ENCODE peak calls at places on chromosomes 1 and 21, in five cellular contexts. F is CD8-positive, alpha-beta memory T cell; K is ovary; D is right atrium auricular region; V is left ventricle myocardium inferior. B is an unnamed sample.
A peak's percentile ranks its signal among the peaks of the same experiment; 100 is the strongest.

GRCh38 chr1:82059931-82060330 is 259.2 kb downstream of the ADGRL2 start:
- DNase-seq in F (no peak), V (no peak), K (no peak), D (no peak), B (no peak)

GRCh38 chr1:244651956-244652698 is 799 bp upstream of the DESI2 start:
- DNase-seq in K (no peak), F (no peak), D (no peak), V (no peak), B (no peak)

GRCh38 chr1:6241887-6242740 is 1.9 kb upstream of the HES3 start:
- DNase-seq in F (no peak), V (no peak), D (no peak), K (peak; percentile 72), B (no peak)

GRCh38 chr21:34885125-34885524 is 164.0 kb downstream of the RUNX1 start:
- DNase-seq in V (no peak), K (no peak), F (no peak), D (no peak), B (no peak)

GRCh38 chr1:52264530-52265115 is 101.4 kb downstream of the CC2D1B start:
- DNase-seq in V (no peak), D (no peak), F (no peak), K (no peak), B (no peak)

GRCh38 chr1:200248541-200248940 is 161.3 kb downstream of the ZNF281 start:
- DNase-seq in F (no peak), K (no peak), V (no peak), D (no peak), B (no peak)

GRCh38 chr1:54949971-54950360 is 30.5 kb upstream of the TMEM61 start:
- DNase-seq in F (no peak), V (no peak), K (no peak), D (no peak), B (no peak)

GRCh38 chr1:64515427-64515826 is 45.5 kb downstream of the CACHD1 start:
- DNase-seq in V (peak; percentile 42), F (no peak), K (peak; percentile 48), D (peak; percentile 67), B (peak; percentile 55)

GRCh38 chr1:209427811-209428210 is 155.7 kb upstream of the CAMK1G start:
- DNase-seq in K (no peak), F (no peak), V (no peak), D (no peak), B (no peak)

GRCh38 chr1:209427277-209427676 is 156.2 kb upstream of the CAMK1G start:
- DNase-seq in F (no peak), V (no peak), D (no peak), K (no peak), B (no peak)

GRCh38 chr1:209425959-209426358 is 157.6 kb upstream of the CAMK1G start:
- DNase-seq in D (no peak), F (no peak), K (no peak), V (no peak), B (no peak)

GRCh38 chr1:209430107-209430506 is 153.4 kb upstream of the CAMK1G start:
- DNase-seq in F (no peak), K (no peak), V (no peak), D (no peak), B (no peak)

DNA sequence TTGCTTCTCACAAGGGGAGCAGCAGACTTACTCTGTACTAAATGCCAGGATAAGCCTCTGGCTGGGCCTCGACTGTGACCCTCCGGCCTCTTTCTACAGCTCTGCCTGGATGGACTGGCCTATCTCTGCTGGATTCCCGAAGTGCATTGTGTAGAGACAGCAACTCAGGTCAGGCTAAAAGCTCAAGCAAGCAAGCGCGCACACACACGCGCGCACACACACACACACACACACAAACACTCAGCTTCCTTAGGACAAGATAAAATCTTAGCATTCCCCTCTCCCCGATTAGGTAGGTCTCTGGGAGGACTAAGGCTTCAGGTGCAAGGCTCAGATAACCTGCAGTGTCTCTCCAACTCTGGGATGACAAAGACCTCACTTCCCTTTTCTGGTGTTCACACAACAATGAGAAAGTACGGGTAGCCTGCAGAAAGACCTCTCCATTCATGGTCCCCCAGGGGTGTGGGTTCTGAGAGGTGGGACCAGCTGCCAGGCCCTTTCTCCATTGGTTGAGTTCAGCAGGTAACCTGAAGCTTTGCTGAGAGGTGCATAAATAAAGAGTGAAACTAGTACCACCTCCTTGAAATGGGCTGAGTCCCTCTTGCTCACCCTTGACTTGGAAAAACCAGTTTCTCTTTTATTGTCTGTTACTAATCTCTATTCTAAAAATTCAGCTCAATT is 155.1 kb upstream of the CAMK1G start:
- DNase-seq in F (no peak), K (no peak), V (no peak), D (no peak), B (no peak)
- H3K4me3 ChIP-seq in F (no peak overlapping the region), K (no peak overlapping the region), V (no peak overlapping the region), D (no peak overlapping the region), B (no peak overlapping the region)

GRCh38 chr1:171590022-171590421 is 32.0 kb upstream of the MYOCOS start:
- DNase-seq in D (no peak), F (no peak), K (no peak), V (no peak), B (no peak)
- H3K36me3 ChIP-seq in D (peaks cover 72% of the 10 kb centered on the region), F (peaks cover 61% of the 10 kb centered on the region), K (no peaks in the 10 kb centered on the region), V (peaks cover 89% of the 10 kb centered on the region), B (peaks cover 10% of the 10 kb centered on the region)

DNA sequence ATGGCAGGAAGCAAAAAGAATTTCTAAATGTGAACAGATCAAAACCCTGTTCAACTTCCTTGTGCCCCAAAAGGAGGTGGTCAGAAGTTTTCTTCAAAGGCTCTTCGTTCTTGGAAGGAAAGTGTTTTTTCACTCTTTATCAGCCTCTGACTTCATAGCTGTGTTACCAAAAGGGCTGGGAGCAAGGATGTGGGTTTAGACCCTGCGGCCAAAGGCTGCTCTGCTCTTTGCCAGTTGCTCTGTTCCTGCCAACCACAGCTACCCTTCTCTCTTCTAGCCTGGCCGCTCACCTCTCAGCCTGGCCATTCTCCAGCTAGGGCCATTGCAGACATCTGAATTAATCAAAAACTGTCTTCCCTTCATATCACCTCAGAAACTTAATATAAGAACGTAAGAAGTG is 53.8 kb downstream of the PTGER3 start:
- DNase-seq in K (no peak), V (no peak), F (no peak), D (no peak), B (no peak)
- H3K4me1 ChIP-seq in K (no peaks in the 10 kb centered on the region), V (no peaks in the 10 kb centered on the region), F (no peaks in the 10 kb centered on the region), D (no peaks in the 10 kb centered on the region), B (peaks cover 13% of the 10 kb centered on the region)

DNA sequence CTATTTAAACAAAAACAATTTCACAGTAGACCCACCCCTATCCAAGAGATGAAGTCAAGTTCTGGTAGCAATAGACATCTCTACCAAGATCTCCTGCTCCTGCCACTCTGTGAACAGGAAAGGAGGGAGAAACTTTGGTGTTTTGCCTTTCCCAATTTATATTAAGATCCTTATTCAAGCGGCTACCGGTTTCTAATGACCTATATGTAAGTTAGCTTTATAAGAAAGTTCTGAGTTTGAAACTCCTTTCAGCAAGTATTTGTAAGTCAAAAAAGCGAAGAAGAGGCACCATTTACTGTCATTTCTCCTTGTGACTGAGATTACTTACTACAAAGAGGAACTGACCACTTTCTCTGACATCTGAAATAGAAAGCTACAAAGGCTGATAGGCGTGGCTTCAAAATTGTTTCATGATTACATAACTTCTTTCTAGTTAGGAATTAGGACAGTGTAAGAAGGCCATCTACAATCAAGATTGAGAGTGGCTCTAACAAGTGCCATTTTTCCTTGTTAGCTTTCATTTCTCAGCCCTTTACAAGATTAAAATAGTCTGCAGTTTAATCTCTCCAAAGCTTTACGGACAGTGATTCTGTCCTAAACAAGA is at the start of gene MNDA:
- DNase-seq in F (no peak), K (no peak), V (no peak), D (no peak), B (no peak)
- H3K4me3 ChIP-seq in F (no peak within 1 kb of the TSS), K (no peak within 1 kb of the TSS), V (peak within 1 kb of the TSS; percentile 19), D (no peak within 1 kb of the TSS), B (no peak within 1 kb of the TSS)

DNA sequence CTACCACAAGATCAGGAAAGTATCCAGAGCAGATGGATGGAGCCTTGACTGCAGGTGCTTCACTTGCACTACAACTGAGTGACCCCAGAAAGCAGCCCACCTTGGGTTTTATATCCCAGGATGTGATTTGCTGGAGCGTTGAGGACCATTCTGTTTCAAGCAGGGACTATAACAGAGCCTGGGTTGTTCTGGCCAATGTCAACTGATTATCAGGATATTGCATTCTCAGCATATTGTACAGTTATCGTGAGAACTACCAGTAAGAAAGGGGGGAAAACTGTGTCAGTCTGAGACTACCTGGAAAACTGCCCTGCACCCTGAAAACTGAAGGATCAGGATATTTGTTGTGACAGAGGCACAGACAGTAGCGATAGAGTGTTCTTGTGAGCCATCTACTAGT is 8.0 kb downstream of the ZNF669 start:
- DNase-seq in K (no peak), F (no peak), V (no peak), D (no peak), B (no peak)
- H3K36me3 ChIP-seq in K (no peaks in the 10 kb centered on the region), F (peaks cover 10% of the 10 kb centered on the region), V (peaks cover 43% of the 10 kb centered on the region), D (peaks cover 18% of the 10 kb centered on the region), B (peaks cover 11% of the 10 kb centered on the region)

DNA sequence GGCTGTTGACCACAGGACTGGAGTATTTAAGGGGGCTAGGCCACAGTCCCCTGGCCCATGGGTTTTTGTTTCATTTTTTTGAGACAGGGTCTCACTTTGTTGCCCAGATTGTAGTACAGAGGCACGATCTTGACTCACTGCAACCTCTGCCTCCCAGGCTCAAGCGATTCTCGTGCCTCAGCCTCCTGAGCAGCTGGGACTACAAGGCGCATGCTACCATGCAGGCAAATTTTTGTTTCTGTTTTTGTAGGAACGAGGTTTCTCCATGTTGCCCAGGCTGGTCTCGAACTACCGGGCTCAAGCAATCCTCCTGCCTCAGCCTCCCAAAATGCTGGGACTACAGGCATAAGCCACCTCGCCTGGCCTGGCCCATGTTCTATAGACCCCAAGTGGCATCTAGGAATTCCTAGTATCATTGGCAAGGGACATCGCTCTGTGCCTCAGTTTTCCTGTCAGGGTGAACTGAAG is 14.6 kb downstream of the NES start:
- DNase-seq in K (no peak), D (no peak), F (no peak), V (no peak), B (no peak)
- H3K4me1 ChIP-seq in K (no peaks in the 10 kb centered on the region), D (peaks cover 95% of the 10 kb centered on the region), F (peaks cover 43% of the 10 kb centered on the region), V (peaks cover 93% of the 10 kb centered on the region), B (peaks cover 2% of the 10 kb centered on the region)

GRCh38 chr1:220732621-220733020 is 15.5 kb upstream of the MTARC2 start:
- DNase-seq in V (no peak), F (no peak), D (no peak), K (no peak), B (no peak)
- H3K4me3 ChIP-seq in V (peak overlapping the region; percentile 50), F (no peak overlapping the region), D (peak overlapping the region; percentile 20), K (no peak overlapping the region), B (no peak overlapping the region)

GRCh38 chr1:111884772-111885443 is 104.6 kb downstream of the KCND3 start:
- DNase-seq in D (no peak), K (no peak), V (no peak), F (no peak), B (no peak)

GRCh38 chr1:111879086-111879485 is 110.4 kb downstream of the KCND3 start:
- DNase-seq in F (no peak), K (no peak), D (no peak), V (no peak), B (no peak)

GRCh38 chr1:111882986-111883560 is 106.4 kb downstream of the KCND3 start:
- DNase-seq in D (no peak), F (no peak), V (no peak), K (no peak), B (no peak)

GRCh38 chr1:111880866-111881837 is 108.3 kb downstream of the KCND3 start:
- DNase-seq in D (peak; percentile 64), V (peak; percentile 41), K (no peak), F (no peak), B (no peak)

GRCh38 chr1:111882537-111882936 is 106.9 kb downstream of the KCND3 start:
- DNase-seq in K (no peak), F (no peak), V (no peak), D (no peak), B (no peak)
- H3K36me3 ChIP-seq in K (no peaks in the 10 kb centered on the region), F (no peaks in the 10 kb centered on the region), V (no peaks in the 10 kb centered on the region), D (no peaks in the 10 kb centered on the region), B (no peaks in the 10 kb centered on the region)

B was measured in aorta.